ENCODE peak calls at places on chromosomes 4 and X, in five cellular contexts. G is IMR-90, M is H1, P is HepG2, X is SK-N-SH. V is an unnamed sample.

GRCh38 chr4:48261288-48261687 is 8.3 kb downstream of the TEC start:
- DNase-seq in G (peak), M (no peak), P (no peak), X (no peak), V (no peak)

GRCh38 chrX:107505223-107505622 is 55.8 kb downstream of the FRMPD3 start:
- DNase-seq in G (no peak), M (no peak), P (peak), X (no peak), V (no peak)

GRCh38 chr4:182492456-182492855 is 249.3 kb downstream of the TENM3 start:
- DNase-seq in G (peak), M (no peak), P (no peak), X (no peak), V (no peak)

GRCh38 chrX:84501798-84502628 is at the start of gene HDX:
- DNase-seq in G (peak), M (no peak), P (peak), X (peak), V (peak)

GRCh38 chr4:171186700-171187099 is 626.5 kb upstream of the GALNTL6 start:
- DNase-seq in G (no peak), M (no peak), P (no peak), X (no peak), V (no peak)

GRCh38 chrX:34638116-34638515 is 19.0 kb downstream of the TMEM47 start:
- DNase-seq in G (peak), M (no peak), P (peak), X (peak), V (peak)

GRCh38 chr4:187995322-187996207 is at the start of gene ZFP42:
- DNase-seq in G (no peak), M (peak), P (no peak), X (no peak), V (no peak)

GRCh38 chr4:91826186-91826585 is 477.6 kb upstream of the GRID2 start:
- DNase-seq in G (no peak), M (no peak), P (no peak), X (no peak), V (no peak)

GRCh38 chr4:83093060-83093640 is 21.4 kb downstream of the PLAC8 start:
- DNase-seq in G (no peak), M (no peak), P (no peak), X (peak), V (no peak)

DNA sequence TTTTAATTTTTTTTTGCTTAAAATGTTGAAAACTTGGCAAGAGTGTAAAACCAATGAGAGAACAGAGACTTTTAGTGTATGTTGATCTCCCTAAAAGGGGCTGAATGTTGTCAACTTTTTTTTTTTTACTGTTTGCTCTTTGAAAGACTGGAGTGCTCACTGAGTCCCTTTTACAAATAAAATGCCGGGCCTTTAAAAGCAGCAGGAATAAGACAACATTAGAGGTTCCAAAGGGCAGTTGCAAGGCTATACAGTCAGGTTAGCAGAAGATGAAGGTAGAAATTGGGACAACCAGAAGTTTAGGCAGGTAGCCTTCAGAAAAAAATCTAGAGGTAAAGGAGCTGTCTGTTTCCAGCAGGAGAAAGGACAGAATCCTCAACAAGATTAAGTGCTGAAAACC is 132.5 kb upstream of the HTR2C start:
- DNase-seq in G (no peak), M (no peak), P (peak), X (no peak), V (no peak)
- TF ChIP-seq USF2 in G (no peak), M (no peak), P (no peak), X (no peak), V (no peak)

DNA sequence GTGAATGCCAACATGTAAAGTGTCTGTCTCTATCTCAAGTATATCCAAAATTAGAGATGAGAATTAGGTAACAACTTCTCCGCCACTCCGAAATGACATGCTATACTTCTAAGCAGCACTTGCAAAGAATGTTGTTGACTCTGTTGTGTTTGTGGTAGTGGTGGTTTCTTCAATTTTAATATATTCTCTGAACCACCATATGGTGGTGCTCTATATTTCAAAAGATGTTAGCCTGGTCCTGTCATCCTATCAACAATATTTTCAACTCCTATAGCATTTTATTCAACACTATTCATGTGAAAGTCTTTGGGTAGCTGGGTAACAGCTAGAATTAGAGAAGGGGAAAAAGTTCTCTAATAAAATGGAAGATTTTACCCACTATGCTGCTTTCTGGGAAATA is 1622.8 kb upstream of the IGFBP7 start:
- DNase-seq in G (no peak), M (no peak), P (no peak), X (peak), V (no peak)
- TF ChIP-seq CTCF in G (peak), M (peak), P (no peak), X (no peak), V (no peak)

GRCh38 chrX:150870059-150870458 is 28.4 kb downstream of the CD99L2 start:
- DNase-seq in G (no peak), M (no peak), P (no peak), X (no peak), V (no peak)

GRCh38 chrX:150871341-150871811 is 27.1 kb downstream of the CD99L2 start:
- DNase-seq in G (no peak), M (no peak), P (no peak), X (no peak), V (no peak)

GRCh38 chrX:150868625-150869024 is 29.8 kb downstream of the CD99L2 start:
- DNase-seq in G (peak), M (no peak), P (no peak), X (no peak), V (no peak)

GRCh38 chrX:150870487-150871340 is 27.8 kb downstream of the CD99L2 start:
- DNase-seq in G (peak), M (no peak), P (no peak), X (no peak), V (no peak)

DNA sequence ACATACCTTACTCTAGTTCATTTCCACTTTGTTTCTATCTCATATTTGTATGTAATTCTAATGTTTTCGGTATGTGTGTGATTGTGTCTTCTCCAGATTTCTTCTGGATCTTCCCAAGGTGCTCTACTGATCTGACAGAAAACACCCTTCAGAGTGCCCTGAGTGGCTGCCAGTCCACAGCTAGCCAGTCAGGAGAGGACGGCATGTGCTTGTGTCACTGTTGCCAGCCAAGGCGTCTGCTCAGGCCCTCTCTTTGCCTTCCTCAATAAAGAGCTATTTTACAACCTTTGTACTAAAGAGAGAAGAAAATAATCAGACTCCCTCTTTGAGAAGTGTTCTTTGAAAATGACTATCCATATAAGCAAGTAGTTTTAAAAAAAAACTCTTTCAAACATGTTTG is 29.0 kb downstream of the CD99L2 start:
- DNase-seq in G (no peak), M (no peak), P (no peak), X (no peak), V (no peak)
- TF ChIP-seq USF2 in G (no peak), M (no peak), P (no peak), X (no peak), V (no peak)

DNA sequence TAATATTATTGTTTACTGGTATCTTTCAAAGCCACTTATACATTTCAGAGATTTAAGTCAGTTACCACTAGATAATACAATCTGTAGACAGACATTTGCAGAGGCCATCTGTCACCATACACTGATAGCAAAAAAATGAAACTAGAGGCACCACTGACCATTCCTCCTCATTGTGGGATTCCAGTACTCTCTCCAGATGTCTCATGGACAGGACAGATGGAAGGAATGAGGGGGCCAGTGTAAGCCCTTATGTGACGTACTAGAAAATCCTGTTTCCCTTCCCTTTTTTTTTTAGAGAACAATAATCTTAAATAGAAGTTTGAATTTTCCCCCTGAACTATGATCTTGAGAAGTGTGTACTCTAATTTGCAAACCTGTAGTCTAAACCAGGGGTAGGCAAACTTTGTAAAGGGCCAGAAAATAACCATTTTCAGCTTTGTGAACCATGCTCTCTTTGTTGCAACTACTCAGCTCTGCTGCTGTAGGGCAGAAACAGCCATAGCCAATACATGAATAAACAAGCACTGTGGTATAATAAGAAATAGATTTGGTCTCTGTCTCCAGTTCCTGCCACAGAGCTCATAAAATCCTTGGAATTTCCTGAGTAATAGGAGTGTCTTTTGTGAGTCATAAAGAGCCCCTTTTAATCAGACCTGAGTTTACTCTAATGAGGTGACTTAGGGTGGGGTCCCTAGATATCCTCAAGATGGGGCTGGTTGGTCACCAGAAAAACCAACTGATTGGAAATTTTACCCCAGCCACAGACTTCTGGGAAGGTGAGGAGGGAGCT is 90.4 kb downstream of the MOSPD2 start:
- DNase-seq in G (peak), M (no peak), P (no peak), X (no peak), V (peak)
- TF ChIP-seq CTCF in G (no peak), M (no peak), P (no peak), X (no peak), V (no peak)

GRCh38 chr4:173418636-173419035 is 19.7 kb upstream of the SCRG1 start:
- DNase-seq in G (no peak), M (no peak), P (no peak), X (no peak), V (no peak)

GRCh38 chr4:173415885-173416658 is 17.2 kb upstream of the SCRG1 start:
- DNase-seq in G (no peak), M (no peak), P (no peak), X (peak), V (no peak)

GRCh38 chr4:173417833-173418232 is 18.9 kb upstream of the SCRG1 start:
- DNase-seq in G (no peak), M (no peak), P (no peak), X (no peak), V (no peak)

GRCh38 chr4:173420821-173421220 is 21.9 kb upstream of the SCRG1 start:
- DNase-seq in G (no peak), M (no peak), P (no peak), X (no peak), V (no peak)

DNA sequence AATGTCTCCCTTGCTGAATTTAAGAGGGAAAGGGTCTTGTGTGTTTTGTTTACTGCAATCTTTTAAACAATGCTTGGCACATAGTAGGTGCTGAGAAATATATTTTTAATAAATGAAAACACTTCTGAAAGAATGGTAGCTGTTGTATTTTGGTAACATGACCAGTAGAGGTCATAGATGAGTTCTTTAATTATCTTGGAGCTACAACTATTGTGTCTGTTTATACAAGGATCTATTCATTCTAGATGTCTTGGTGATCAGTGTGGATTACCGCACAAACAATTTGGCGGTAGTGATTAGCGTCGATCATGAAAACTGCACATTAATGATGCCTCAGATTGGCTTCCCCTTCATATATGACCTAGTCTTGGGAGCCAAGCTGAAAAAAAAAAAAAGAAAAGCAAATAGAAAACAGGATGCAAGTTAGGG is 21.4 kb upstream of the SCRG1 start:
- DNase-seq in G (peak), M (no peak), P (peak), X (peak), V (peak)
- TF ChIP-seq USF2 in G (no peak), M (no peak), P (no peak), X (no peak), V (no peak)

GRCh38 chrX:153643431-153644351 is 3.3 kb upstream of the DUSP9 start:
- DNase-seq in G (no peak), M (no peak), P (no peak), X (peak), V (peak)
- TF ChIP-seq CTCF in G (peak), M (peak), P (peak), X (peak), V (peak)

GRCh38 chrX:2693526-2694002 is 2.5 kb downstream of the CD99 start:
- DNase-seq in G (no peak), M (no peak), P (no peak), X (no peak), V (no peak)
- TF ChIP-seq USF2 in G (no peak), M (no peak), P (no peak), X (no peak), V (no peak)